ENCODE peak calls at places on chromosomes 1 and 21, in eight cellular contexts. One of them, this sample, is unnamed.

GRCh38 chr1:204874274-204874673 is 3.6 kb downstream of the NFASC start:
- DNase-seq in heart right ventricle: no peak
- DNase-seq in A549: no peak
- DNase-seq in cardiac muscle cell: no peak
- DNase-seq in ovary: no peak
- DNase-seq in body of pancreas: no peak
- DNase-seq in H1: no peak
- DNase-seq in astrocyte of the cerebellum: no peak
- DNase-seq in this sample: no peak

GRCh38 chr1:77197351-77197750 is 21.9 kb downstream of the PIGK start:
- DNase-seq in astrocyte of the cerebellum: no peak
- DNase-seq in H1: no peak
- DNase-seq in ovary: no peak
- DNase-seq in A549: no peak
- DNase-seq in heart right ventricle: no peak
- DNase-seq in cardiac muscle cell: no peak
- DNase-seq in body of pancreas: no peak
- DNase-seq in this sample: no peak

GRCh38 chr1:41239988-41240610 is 2.0 kb downstream of the SCMH1 start:
- DNase-seq in ovary: no peak
- DNase-seq in cardiac muscle cell: no peak
- DNase-seq in H1: no peak
- DNase-seq in body of pancreas: peak; percentile 18
- DNase-seq in heart right ventricle: no peak
- DNase-seq in A549: peak; percentile 10
- DNase-seq in astrocyte of the cerebellum: peak; percentile 19
- DNase-seq in this sample: peak; percentile 31

GRCh38 chr1:66730462-66730861 is 21.8 kb upstream of the DYNLT5 start:
- DNase-seq in cardiac muscle cell: no peak
- DNase-seq in body of pancreas: no peak
- DNase-seq in ovary: no peak
- DNase-seq in astrocyte of the cerebellum: no peak
- DNase-seq in H1: no peak
- DNase-seq in heart right ventricle: no peak
- DNase-seq in A549: no peak
- DNase-seq in this sample: no peak

GRCh38 chr1:5225687-5226389 is 571.4 kb downstream of the AJAP1 start:
- DNase-seq in H1: peak; percentile 56
- DNase-seq in ovary: no peak
- DNase-seq in cardiac muscle cell: no peak
- DNase-seq in heart right ventricle: no peak
- DNase-seq in astrocyte of the cerebellum: no peak
- DNase-seq in A549: no peak
- DNase-seq in body of pancreas: no peak
- DNase-seq in this sample: no peak

GRCh38 chr1:20386682-20387081 is 96.0 kb downstream of the VWA5B1 start:
- DNase-seq in heart right ventricle: no peak
- DNase-seq in H1: no peak
- DNase-seq in A549: no peak
- DNase-seq in ovary: no peak
- DNase-seq in astrocyte of the cerebellum: no peak
- DNase-seq in body of pancreas: no peak
- DNase-seq in cardiac muscle cell: no peak
- DNase-seq in this sample: no peak

GRCh38 chr1:7784492-7785071 is 491 bp downstream of the PER3 start:
- DNase-seq in astrocyte of the cerebellum: no peak
- DNase-seq in cardiac muscle cell: no peak
- DNase-seq in A549: no peak
- DNase-seq in heart right ventricle: peak; percentile 53
- DNase-seq in ovary: peak; percentile 65
- DNase-seq in body of pancreas: peak; percentile 59
- DNase-seq in H1: peak; percentile 50
- DNase-seq in this sample: no peak

GRCh38 chr1:39795651-39796050 is 7.0 kb upstream of the BMP8B start:
- DNase-seq in body of pancreas: peak; percentile 39
- DNase-seq in heart right ventricle: no peak
- DNase-seq in cardiac muscle cell: no peak
- DNase-seq in A549: no peak
- DNase-seq in ovary: no peak
- DNase-seq in astrocyte of the cerebellum: no peak
- DNase-seq in H1: no peak
- DNase-seq in this sample: no peak

GRCh38 chr1:178810585-178810984 is 60.3 kb downstream of the ANGPTL1 start:
- DNase-seq in A549: no peak
- DNase-seq in astrocyte of the cerebellum: no peak
- DNase-seq in ovary: no peak
- DNase-seq in cardiac muscle cell: no peak
- DNase-seq in body of pancreas: no peak
- DNase-seq in H1: no peak
- DNase-seq in heart right ventricle: no peak
- DNase-seq in this sample: no peak

GRCh38 chr1:101388904-101389546 is 152.2 kb downstream of the S1PR1 start:
- DNase-seq in body of pancreas: no peak
- DNase-seq in ovary: no peak
- DNase-seq in cardiac muscle cell: no peak
- DNase-seq in H1: no peak
- DNase-seq in astrocyte of the cerebellum: no peak
- DNase-seq in heart right ventricle: no peak
- DNase-seq in A549: no peak
- DNase-seq in this sample: no peak

GRCh38 chr1:16924216-16924918 is 2.6 kb downstream of the CROCC start:
- DNase-seq in A549: no peak
- DNase-seq in heart right ventricle: no peak
- DNase-seq in body of pancreas: no peak
- DNase-seq in astrocyte of the cerebellum: no peak
- DNase-seq in ovary: no peak
- DNase-seq in H1: no peak
- DNase-seq in cardiac muscle cell: no peak
- DNase-seq in this sample: no peak

GRCh38 chr1:214270097-214270635 is 10.8 kb upstream of the SMYD2 start:
- DNase-seq in H1: no peak
- DNase-seq in ovary: no peak
- DNase-seq in cardiac muscle cell: no peak
- DNase-seq in astrocyte of the cerebellum: no peak
- DNase-seq in A549: no peak
- DNase-seq in body of pancreas: no peak
- DNase-seq in heart right ventricle: no peak
- DNase-seq in this sample: no peak

GRCh38 chr1:9196129-9197040 is 38.2 kb upstream of the H6PD start:
- DNase-seq in ovary: peak; percentile 78
- DNase-seq in H1: peak; percentile 82
- DNase-seq in cardiac muscle cell: peak; percentile 78
- DNase-seq in A549: peak; percentile 29
- DNase-seq in body of pancreas: peak; percentile 78
- DNase-seq in heart right ventricle: peak; percentile 80
- DNase-seq in astrocyte of the cerebellum: peak; percentile 53
- DNase-seq in this sample: no peak

GRCh38 chr1:15459771-15460719 is 3.5 kb downstream of the CELA2A start:
- DNase-seq in ovary: no peak
- DNase-seq in astrocyte of the cerebellum: no peak
- DNase-seq in body of pancreas: peak; percentile 57
- DNase-seq in A549: no peak
- DNase-seq in heart right ventricle: no peak
- DNase-seq in H1: no peak
- DNase-seq in cardiac muscle cell: no peak
- DNase-seq in this sample: no peak

GRCh38 chr1:52746189-52746588 is 19.9 kb downstream of the ZYG11B start:
- DNase-seq in H1: no peak
- DNase-seq in A549: no peak
- DNase-seq in ovary: no peak
- DNase-seq in heart right ventricle: no peak
- DNase-seq in cardiac muscle cell: no peak
- DNase-seq in body of pancreas: no peak
- DNase-seq in astrocyte of the cerebellum: no peak
- DNase-seq in this sample: no peak

GRCh38 chr1:5938068-5938740 is 54.0 kb downstream of the NPHP4 start:
- DNase-seq in heart right ventricle: no peak
- DNase-seq in ovary: no peak
- DNase-seq in A549: no peak
- DNase-seq in H1: peak; percentile 31
- DNase-seq in astrocyte of the cerebellum: peak; percentile 46
- DNase-seq in body of pancreas: no peak
- DNase-seq in cardiac muscle cell: no peak
- DNase-seq in this sample: peak; percentile 42

GRCh38 chr1:152005360-152005912 is 11.8 kb upstream of the S100A10 start:
- DNase-seq in ovary: no peak
- DNase-seq in A549: no peak
- DNase-seq in heart right ventricle: no peak
- DNase-seq in body of pancreas: no peak
- DNase-seq in cardiac muscle cell: no peak
- DNase-seq in H1: no peak
- DNase-seq in astrocyte of the cerebellum: no peak
- DNase-seq in this sample: no peak

GRCh38 chr1:244545511-244545910 is 84.4 kb downstream of the CATSPERE start:
- DNase-seq in H1: no peak
- DNase-seq in cardiac muscle cell: no peak
- DNase-seq in heart right ventricle: no peak
- DNase-seq in ovary: no peak
- DNase-seq in body of pancreas: no peak
- DNase-seq in A549: no peak
- DNase-seq in astrocyte of the cerebellum: no peak
- DNase-seq in this sample: no peak

GRCh38 chr1:28867850-28868249 is 46.5 kb upstream of the EPB41 start:
- DNase-seq in heart right ventricle: no peak
- DNase-seq in ovary: no peak
- DNase-seq in astrocyte of the cerebellum: no peak
- DNase-seq in cardiac muscle cell: no peak
- DNase-seq in body of pancreas: no peak
- DNase-seq in H1: no peak
- DNase-seq in A549: no peak
- DNase-seq in this sample: no peak

GRCh38 chr1:111203681-111204210 is 3.3 kb upstream of the DENND2D start:
- DNase-seq in H1: no peak
- DNase-seq in astrocyte of the cerebellum: no peak
- DNase-seq in A549: no peak
- DNase-seq in body of pancreas: peak; percentile 87
- DNase-seq in heart right ventricle: peak; percentile 57
- DNase-seq in cardiac muscle cell: no peak
- DNase-seq in ovary: peak; percentile 46
- DNase-seq in this sample: no peak
- H3K4me3 ChIP-seq in H1: peak overlapping the region; percentile 25
- H3K4me3 ChIP-seq in astrocyte of the cerebellum: peak overlapping the region; percentile 54
- H3K4me3 ChIP-seq in A549: peak overlapping the region; percentile 61
- H3K4me3 ChIP-seq in body of pancreas: peak overlapping the region; percentile 66
- H3K4me3 ChIP-seq in heart right ventricle: peak overlapping the region; percentile 58
- H3K4me3 ChIP-seq in cardiac muscle cell: peak overlapping the region; percentile 30
- H3K4me3 ChIP-seq in ovary: peak overlapping the region; percentile 62
- H3K4me3 ChIP-seq in this sample: peak overlapping the region; percentile 59

GRCh38 chr21:16076465-16076864 is 346.7 kb downstream of the USP25 start:
- DNase-seq in H1: no peak
- DNase-seq in cardiac muscle cell: no peak
- DNase-seq in astrocyte of the cerebellum: no peak
- DNase-seq in A549: no peak
- DNase-seq in body of pancreas: no peak
- DNase-seq in ovary: no peak
- DNase-seq in heart right ventricle: no peak
- DNase-seq in this sample: no peak
- TF ChIP-seq CTCF in H1: no peak
- TF ChIP-seq CTCF in cardiac muscle cell: no peak
- TF ChIP-seq CTCF in astrocyte of the cerebellum: no peak
- TF ChIP-seq CTCF in A549: no peak
- TF ChIP-seq CTCF in body of pancreas: no peak
- TF ChIP-seq CTCF in ovary: no peak
- TF ChIP-seq CTCF in heart right ventricle: no peak
- TF ChIP-seq CTCF in this sample: no peak

GRCh38 chr1:226880372-226881287 is 10.2 kb downstream of the PSEN2 start:
- DNase-seq in heart right ventricle: no peak
- DNase-seq in H1: no peak
- DNase-seq in ovary: no peak
- DNase-seq in A549: no peak
- DNase-seq in cardiac muscle cell: no peak
- DNase-seq in astrocyte of the cerebellum: no peak
- DNase-seq in body of pancreas: peak; percentile 3
- DNase-seq in this sample: no peak

GRCh38 chr1:226883630-226884029 is 13.2 kb downstream of the PSEN2 start:
- DNase-seq in cardiac muscle cell: no peak
- DNase-seq in H1: no peak
- DNase-seq in ovary: no peak
- DNase-seq in A549: no peak
- DNase-seq in heart right ventricle: no peak
- DNase-seq in astrocyte of the cerebellum: no peak
- DNase-seq in body of pancreas: no peak
- DNase-seq in this sample: no peak

GRCh38 chr1:226881515-226882185 is 11.2 kb downstream of the PSEN2 start:
- DNase-seq in A549: no peak
- DNase-seq in cardiac muscle cell: no peak
- DNase-seq in astrocyte of the cerebellum: no peak
- DNase-seq in H1: no peak
- DNase-seq in heart right ventricle: no peak
- DNase-seq in ovary: no peak
- DNase-seq in body of pancreas: peak; percentile 4
- DNase-seq in this sample: no peak

GRCh38 chr1:226882631-226883409 is 12.4 kb downstream of the PSEN2 start:
- DNase-seq in ovary: no peak
- DNase-seq in astrocyte of the cerebellum: no peak
- DNase-seq in A549: no peak
- DNase-seq in body of pancreas: no peak
- DNase-seq in cardiac muscle cell: no peak
- DNase-seq in H1: no peak
- DNase-seq in heart right ventricle: no peak
- DNase-seq in this sample: no peak

DNA sequence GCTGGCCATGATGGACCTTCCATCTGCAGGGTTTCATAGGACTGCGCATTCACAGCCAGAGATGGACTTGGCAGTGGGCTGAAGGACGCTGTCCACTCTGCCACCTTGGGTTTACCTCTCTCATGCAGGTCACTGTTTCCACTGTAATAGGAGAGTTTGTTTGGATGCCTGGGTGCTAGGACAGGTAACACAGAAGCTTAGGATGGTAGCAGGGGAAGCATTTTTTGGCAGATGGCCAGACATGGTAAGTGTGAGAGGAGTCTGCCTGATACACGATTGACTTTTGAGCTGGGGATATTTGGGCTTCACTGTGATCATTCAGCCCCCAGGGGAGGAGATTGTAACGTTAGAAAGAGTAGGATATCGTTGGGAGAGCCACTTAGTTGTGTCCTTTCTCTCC is 11.8 kb downstream of the PSEN2 start:
- DNase-seq in cardiac muscle cell: no peak
- DNase-seq in A549: no peak
- DNase-seq in ovary: no peak
- DNase-seq in body of pancreas: no peak
- DNase-seq in H1: no peak
- DNase-seq in heart right ventricle: no peak
- DNase-seq in astrocyte of the cerebellum: no peak
- DNase-seq in this sample: no peak
- H3K4me3 ChIP-seq in cardiac muscle cell: no peak overlapping the region
- H3K4me3 ChIP-seq in A549: no peak overlapping the region
- H3K4me3 ChIP-seq in ovary: peak overlapping the region; percentile 17
- H3K4me3 ChIP-seq in body of pancreas: no peak overlapping the region
- H3K4me3 ChIP-seq in H1: no peak overlapping the region
- H3K4me3 ChIP-seq in heart right ventricle: no peak overlapping the region
- H3K4me3 ChIP-seq in astrocyte of the cerebellum: no peak overlapping the region
- H3K4me3 ChIP-seq in this sample: no peak overlapping the region

DNA sequence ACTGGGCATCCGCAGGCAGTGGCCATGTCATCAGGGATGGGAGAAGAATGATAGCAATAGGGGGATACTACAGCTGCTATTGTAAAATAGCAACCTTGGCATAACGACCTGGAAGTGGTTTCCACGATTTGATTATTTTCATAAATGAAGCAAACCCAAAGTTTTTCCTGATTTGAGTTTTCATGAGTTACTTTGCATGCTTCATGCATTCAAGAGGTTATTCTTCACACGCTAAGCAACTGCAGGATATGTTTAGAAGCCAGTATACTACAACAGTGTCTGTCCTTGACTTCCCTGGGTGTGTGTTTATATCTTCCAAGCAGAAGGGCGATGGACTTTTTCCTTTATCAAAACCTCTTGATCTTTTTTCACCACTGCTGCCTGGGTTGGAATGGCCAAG is 281.1 kb upstream of the DUSP10 start:
- DNase-seq in ovary: no peak
- DNase-seq in body of pancreas: no peak
- DNase-seq in astrocyte of the cerebellum: no peak
- DNase-seq in cardiac muscle cell: no peak
- DNase-seq in A549: no peak
- DNase-seq in heart right ventricle: no peak
- DNase-seq in H1: no peak
- DNase-seq in this sample: no peak
- TF ChIP-seq CTCF in ovary: no peak
- TF ChIP-seq CTCF in body of pancreas: no peak
- TF ChIP-seq CTCF in astrocyte of the cerebellum: no peak
- TF ChIP-seq CTCF in cardiac muscle cell: no peak
- TF ChIP-seq CTCF in A549: no peak
- TF ChIP-seq CTCF in heart right ventricle: no peak
- TF ChIP-seq CTCF in H1: no peak
- TF ChIP-seq CTCF in this sample: no peak